ENCODE peak calls at places on chromosomes 5 and 9, in four cellular contexts. One of them, this sample, is unnamed.

GRCh38 chr5:143443330-143443729 is 39.8 kb upstream of the NR3C1 start:
- DNase-seq in HCT116: no peak
- DNase-seq in HepG2: no peak
- DNase-seq in K562: no peak
- DNase-seq in this sample: no peak

GRCh38 chr5:73265641-73266040 is 92.6 kb downstream of the TMEM174 start:
- DNase-seq in K562: no peak
- DNase-seq in HepG2: no peak
- DNase-seq in HCT116: no peak
- DNase-seq in this sample: no peak

GRCh38 chr5:107781451-107781850 is 110.7 kb upstream of the EFNA5 start:
- DNase-seq in HepG2: no peak
- DNase-seq in K562: no peak
- DNase-seq in HCT116: no peak
- DNase-seq in this sample: no peak

GRCh38 chr9:110752766-110753165 is 84.2 kb downstream of the MUSK start:
- DNase-seq in K562: no peak
- DNase-seq in HCT116: peak
- DNase-seq in HepG2: no peak
- DNase-seq in this sample: no peak

GRCh38 chr5:102901821-102902448 is 146.8 kb downstream of the PAM start:
- DNase-seq in K562: no peak
- DNase-seq in HCT116: no peak
- DNase-seq in HepG2: peak
- DNase-seq in this sample: no peak

GRCh38 chr5:10563132-10563939 is 534 bp upstream of the ANKRD33B start:
- DNase-seq in K562: no peak
- DNase-seq in HepG2: no peak
- DNase-seq in HCT116: no peak
- DNase-seq in this sample: peak

GRCh38 chr5:133552925-133553525 is 59.3 kb downstream of the FSTL4 start:
- DNase-seq in HepG2: peak
- DNase-seq in HCT116: peak
- DNase-seq in K562: peak
- DNase-seq in this sample: peak

GRCh38 chr9:17402309-17402708 is 176.6 kb upstream of the SH3GL2 start:
- DNase-seq in HCT116: no peak
- DNase-seq in HepG2: peak
- DNase-seq in K562: no peak
- DNase-seq in this sample: no peak

GRCh38 chr9:105901514-105902109 is 207.3 kb downstream of the TMEM38B start:
- DNase-seq in HepG2: peak
- DNase-seq in K562: peak
- DNase-seq in HCT116: no peak
- DNase-seq in this sample: peak

GRCh38 chr5:172806897-172807672 is 27.0 kb upstream of the ERGIC1 start:
- DNase-seq in K562: peak
- DNase-seq in HepG2: peak
- DNase-seq in HCT116: peak
- DNase-seq in this sample: peak

GRCh38 chr5:111069839-111070238 is 1.7 kb upstream of the TSLP start:
- DNase-seq in HCT116: no peak
- DNase-seq in K562: no peak
- DNase-seq in HepG2: no peak
- DNase-seq in this sample: no peak

GRCh38 chr9:93614830-93615468 is 38.6 kb downstream of the PHF2 start:
- DNase-seq in HCT116: no peak
- DNase-seq in HepG2: no peak
- DNase-seq in K562: no peak
- DNase-seq in this sample: no peak

GRCh38 chr5:37996918-37997317 is 157.1 kb upstream of the GDNF start:
- DNase-seq in HepG2: no peak
- DNase-seq in K562: no peak
- DNase-seq in HCT116: no peak
- DNase-seq in this sample: no peak

DNA sequence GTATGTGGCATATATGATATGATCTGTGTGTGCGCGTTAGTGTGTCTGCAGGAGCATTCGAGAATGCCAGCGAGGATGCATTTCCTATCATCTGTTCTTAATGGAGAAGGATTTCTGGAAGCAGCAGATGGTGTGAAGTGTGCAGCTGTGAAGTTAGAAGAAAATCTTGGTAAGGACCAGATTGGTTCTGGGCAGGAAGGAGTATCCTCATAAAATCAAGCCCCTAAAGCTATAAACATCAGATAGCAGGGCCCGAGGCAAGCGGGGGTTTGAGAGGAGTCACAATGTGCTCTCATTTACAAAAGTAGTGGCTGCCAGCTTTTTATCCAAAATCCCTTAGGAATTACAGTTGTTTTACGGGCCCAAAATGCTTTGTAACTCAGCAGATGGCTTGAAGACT is 40.0 kb downstream of the DAPK1 start:
- DNase-seq in K562: no peak
- DNase-seq in HepG2: no peak
- DNase-seq in HCT116: no peak
- DNase-seq in this sample: no peak
- TF ChIP-seq ZNF274 in K562: no peak
- TF ChIP-seq ZNF274 in HepG2: no peak
- TF ChIP-seq ZNF274 in HCT116: no peak
- TF ChIP-seq ZNF274 in this sample: no peak

DNA sequence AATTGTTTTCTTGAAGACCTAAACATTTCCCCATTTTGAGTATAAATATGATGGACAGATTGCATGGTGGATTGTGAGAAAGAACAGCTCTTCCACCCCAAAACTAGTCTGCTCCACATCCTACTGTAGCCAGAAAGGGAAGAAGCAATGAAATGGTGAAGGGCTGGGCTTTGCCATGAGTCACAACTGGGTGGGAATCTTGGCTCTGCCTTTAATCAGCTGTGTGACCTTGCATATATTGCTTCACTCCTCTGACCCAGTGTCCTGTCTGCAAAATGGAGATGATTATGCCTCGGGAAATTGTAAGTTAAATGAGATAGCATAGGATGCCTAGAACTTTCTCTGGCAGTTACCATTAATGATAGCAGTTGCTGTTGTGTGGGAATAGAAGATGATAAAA is 101.9 kb downstream of the PDE8B start:
- DNase-seq in K562: no peak
- DNase-seq in HepG2: no peak
- DNase-seq in HCT116: no peak
- DNase-seq in this sample: no peak
- TF ChIP-seq FOSL1 in K562: no peak
- TF ChIP-seq FOSL1 in HepG2: no peak
- TF ChIP-seq FOSL1 in HCT116: no peak
- TF ChIP-seq FOSL1 in this sample: no peak

GRCh38 chr9:134294228-134295071 is 31.8 kb upstream of the RXRA start:
- DNase-seq in HCT116: no peak
- DNase-seq in K562: no peak
- DNase-seq in HepG2: no peak
- DNase-seq in this sample: no peak
- TF ChIP-seq ZNF274 in HCT116: no peak
- TF ChIP-seq ZNF274 in K562: no peak
- TF ChIP-seq ZNF274 in HepG2: no peak
- TF ChIP-seq ZNF274 in this sample: no peak

GRCh38 chr5:25387949-25388348 is 743.2 kb upstream of the CDH10 start:
- DNase-seq in HepG2: no peak
- DNase-seq in HCT116: no peak
- DNase-seq in K562: no peak
- DNase-seq in this sample: no peak
- TF ChIP-seq FOSL1 in HepG2: no peak
- TF ChIP-seq FOSL1 in HCT116: no peak
- TF ChIP-seq FOSL1 in K562: no peak
- TF ChIP-seq FOSL1 in this sample: no peak

DNA sequence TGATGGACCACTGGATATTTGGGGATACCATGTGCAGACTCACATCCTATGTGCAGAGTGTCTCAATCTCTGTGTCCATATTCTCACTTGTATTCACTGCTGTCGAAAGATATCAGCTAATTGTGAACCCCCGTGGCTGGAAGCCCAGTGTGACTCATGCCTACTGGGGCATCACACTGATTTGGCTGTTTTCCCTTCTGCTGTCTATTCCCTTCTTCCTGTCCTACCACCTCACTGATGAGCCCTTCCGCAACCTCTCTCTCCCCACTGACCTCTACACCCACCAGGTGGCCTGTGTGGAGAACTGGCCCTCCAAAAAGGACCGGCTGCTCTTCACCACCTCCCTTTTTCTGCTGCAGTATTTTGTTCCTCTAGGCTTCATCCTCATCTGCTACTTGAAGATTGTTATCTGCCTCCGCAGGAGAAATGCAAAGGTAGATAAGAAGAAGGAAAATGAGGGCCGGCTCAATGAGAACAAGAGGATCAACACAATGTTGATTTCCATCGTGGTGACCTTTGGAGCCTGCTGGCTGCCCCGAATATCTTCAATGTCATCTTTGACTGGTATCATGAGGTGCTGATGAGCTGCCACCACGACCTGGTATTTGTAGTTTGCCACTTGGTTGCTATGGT is 54.5 kb upstream of the HNRNPA0 start:
- DNase-seq in HCT116: no peak
- DNase-seq in K562: peak
- DNase-seq in HepG2: no peak
- DNase-seq in this sample: no peak
- TF ChIP-seq ZNF274 in HCT116: no peak
- TF ChIP-seq ZNF274 in K562: no peak
- TF ChIP-seq ZNF274 in HepG2: no peak
- TF ChIP-seq ZNF274 in this sample: no peak

GRCh38 chr5:77015938-77016569 is 14.2 kb upstream of the AGGF1 start:
- DNase-seq in HCT116: peak
- DNase-seq in K562: peak
- DNase-seq in HepG2: peak
- DNase-seq in this sample: no peak
- TF ChIP-seq FOSL1 in HCT116: no peak
- TF ChIP-seq FOSL1 in K562: no peak
- TF ChIP-seq FOSL1 in HepG2: no peak
- TF ChIP-seq FOSL1 in this sample: no peak

GRCh38 chr5:179930788-179931473 is 23.2 kb upstream of the TBC1D9B start:
- DNase-seq in HCT116: no peak
- DNase-seq in K562: no peak
- DNase-seq in HepG2: no peak
- DNase-seq in this sample: no peak
- TF ChIP-seq ZNF274 in HCT116: no peak
- TF ChIP-seq ZNF274 in K562: no peak
- TF ChIP-seq ZNF274 in HepG2: no peak
- TF ChIP-seq ZNF274 in this sample: no peak

GRCh38 chr5:56964173-56964572 is 12.2 kb upstream of the MIER3 start:
- DNase-seq in HCT116: no peak
- DNase-seq in HepG2: no peak
- DNase-seq in K562: no peak
- DNase-seq in this sample: no peak

GRCh38 chr5:56958595-56958994 is 6.7 kb upstream of the MIER3 start:
- DNase-seq in HCT116: no peak
- DNase-seq in HepG2: no peak
- DNase-seq in K562: no peak
- DNase-seq in this sample: no peak

GRCh38 chr5:56962286-56962685 is 10.4 kb upstream of the MIER3 start:
- DNase-seq in K562: no peak
- DNase-seq in HCT116: no peak
- DNase-seq in HepG2: peak
- DNase-seq in this sample: no peak

DNA sequence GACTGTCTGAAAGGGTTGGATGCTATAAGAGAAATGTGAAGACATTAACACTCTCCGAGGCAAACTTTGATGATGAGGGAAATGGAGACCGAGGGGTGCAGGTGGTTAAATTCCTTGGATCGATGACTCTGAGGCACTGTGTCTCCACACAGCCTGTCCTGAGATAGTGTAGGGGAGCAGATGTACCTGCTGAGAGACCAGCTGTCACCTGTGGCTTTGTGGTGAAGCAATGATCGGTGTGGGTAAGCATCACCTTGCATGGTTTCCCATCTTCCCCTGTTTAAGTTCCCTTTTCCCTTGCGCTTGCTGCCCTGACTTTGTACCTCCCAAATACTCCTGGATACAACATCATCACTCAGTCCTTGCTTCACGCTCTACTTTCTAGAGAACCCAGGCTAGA is 9.8 kb upstream of the MIER3 start:
- DNase-seq in HCT116: no peak
- DNase-seq in HepG2: no peak
- DNase-seq in K562: no peak
- DNase-seq in this sample: no peak
- TF ChIP-seq FOSL1 in HCT116: no peak
- TF ChIP-seq FOSL1 in HepG2: no peak
- TF ChIP-seq FOSL1 in K562: no peak
- TF ChIP-seq FOSL1 in this sample: no peak

GRCh38 chr9:111895996-111896941 is at the start of gene UGCG:
- DNase-seq in K562: peak
- DNase-seq in HepG2: peak
- DNase-seq in HCT116: peak
- DNase-seq in this sample: peak

GRCh38 chr9:111898331-111899096 is 1.9 kb downstream of the UGCG start:
- DNase-seq in HCT116: no peak
- DNase-seq in K562: peak
- DNase-seq in HepG2: no peak
- DNase-seq in this sample: no peak

GRCh38 chr9:111900081-111900805 is 3.6 kb downstream of the UGCG start:
- DNase-seq in HepG2: no peak
- DNase-seq in HCT116: no peak
- DNase-seq in K562: peak
- DNase-seq in this sample: no peak

GRCh38 chr9:111897831-111898144 is 1.2 kb downstream of the UGCG start:
- DNase-seq in HepG2: no peak
- DNase-seq in HCT116: peak
- DNase-seq in K562: no peak
- DNase-seq in this sample: no peak

DNA sequence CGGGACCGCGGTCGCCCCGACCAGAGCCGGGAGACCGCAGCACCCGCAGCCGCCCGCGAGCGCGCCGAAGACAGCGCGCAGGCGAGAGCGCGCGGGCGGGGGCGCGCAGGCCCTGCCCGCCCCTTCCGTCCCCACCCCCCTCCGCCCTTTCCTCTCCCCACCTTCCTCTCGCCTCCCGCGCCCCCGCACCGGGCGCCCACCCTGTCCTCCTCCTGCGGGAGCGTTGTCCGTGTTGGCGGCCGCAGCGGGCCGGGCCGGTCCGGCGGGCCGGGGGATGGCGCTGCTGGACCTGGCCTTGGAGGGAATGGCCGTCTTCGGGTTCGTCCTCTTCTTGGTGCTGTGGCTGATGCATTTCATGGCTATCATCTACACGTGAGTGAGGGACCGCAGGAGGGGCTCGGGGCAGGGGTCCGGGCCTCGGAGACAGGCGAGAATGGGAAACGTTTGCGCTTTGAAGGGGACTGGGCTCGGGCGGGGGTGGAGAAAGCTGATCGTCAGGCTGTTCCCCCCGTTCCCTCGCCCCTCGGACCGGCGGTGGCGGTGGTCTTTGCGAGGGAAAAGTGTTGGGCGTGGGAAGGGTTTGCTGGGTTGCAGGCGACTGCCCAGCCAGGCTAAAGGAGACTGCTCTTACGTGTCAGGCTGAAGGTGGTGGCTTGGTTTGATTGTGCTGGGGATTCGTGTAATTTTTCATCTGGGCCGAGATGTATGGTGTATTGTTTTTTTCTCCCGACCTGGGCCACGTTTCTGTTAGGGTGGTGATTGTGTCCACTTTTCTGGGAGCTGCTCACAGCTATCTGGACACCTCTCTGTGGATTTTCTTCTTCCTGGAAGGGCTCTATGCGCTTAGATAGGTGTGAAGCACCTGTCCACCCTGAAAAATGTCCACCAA is 572 bp downstream of the UGCG start:
- DNase-seq in K562: peak
- DNase-seq in HCT116: no peak
- DNase-seq in HepG2: peak
- DNase-seq in this sample: peak
- TF ChIP-seq ZNF274 in K562: no peak
- TF ChIP-seq ZNF274 in HCT116: no peak
- TF ChIP-seq ZNF274 in HepG2: no peak
- TF ChIP-seq ZNF274 in this sample: no peak

This sample was measured in H1.